ENCODE peak calls at places on chromosome 1, in eight cellular contexts. V is stimulated activated CD4-positive, alpha-beta T cell treated with anti-CD3 and anti-CD28 coated beads, TNF-alpha, amount 100 ng/mL, for 4 hours; N is NCI-H2029; P is stimulated activated effector memory CD8-positive, alpha-beta T cell treated with anti-CD3 and anti-CD28 coated beads, Interleukin-12 subunit alpha, Interleukin-12 subunit beta, amount 100 ng/mL, for 72 hours; E is T-helper 9 cell; B is lower lobe of right lung; S is DMS79 treated with DMSO at 0.1 percent for 48 hours; Y is AG08396. M is an unnamed sample.

GRCh38 chr1:28928306-28928987 is 14.1 kb downstream of the EPB41 start:
- DNase-seq in B (no peak), N (no peak), P (no peak), Y (no peak), V (no peak), E (no peak), S (peak), M (peak)

GRCh38 chr1:202189919-202190715 is 3.5 kb upstream of the LGR6 start:
- DNase-seq in S (no peak), N (no peak), E (no peak), B (no peak), V (no peak), Y (no peak), P (no peak), M (peak)

GRCh38 chr1:165235777-165236285 is 120.7 kb downstream of the LMX1A start:
- DNase-seq in P (no peak), S (peak), B (no peak), V (no peak), E (no peak), N (peak), Y (no peak), M (no peak)

GRCh38 chr1:57089221-57089620 is 123.4 kb upstream of the C8B start:
- DNase-seq in Y (no peak), V (no peak), N (no peak), S (no peak), B (no peak), E (no peak), P (no peak), M (no peak)

GRCh38 chr1:229203030-229203751 is 67.7 kb upstream of the RAB4A start:
- DNase-seq in V (no peak), S (peak), N (no peak), E (no peak), B (no peak), P (no peak), Y (peak), M (no peak)

GRCh38 chr1:165143437-165144065 is 213.0 kb downstream of the LMX1A start:
- DNase-seq in E (no peak), Y (no peak), B (no peak), N (peak), P (no peak), V (no peak), S (no peak), M (peak)

GRCh38 chr1:175877939-175878730 is 134.7 kb upstream of the TNR start:
- DNase-seq in V (no peak), P (no peak), Y (no peak), S (no peak), N (no peak), B (no peak), E (no peak), M (no peak)

GRCh38 chr1:214369364-214369763 is 88.4 kb downstream of the SMYD2 start:
- DNase-seq in Y (no peak), S (no peak), N (no peak), V (no peak), B (no peak), E (no peak), P (no peak), M (no peak)

GRCh38 chr1:67713071-67713806 is 28.2 kb downstream of the GADD45A start:
- DNase-seq in B (no peak), N (peak), E (no peak), V (no peak), Y (peak), S (peak), P (no peak), M (peak)

GRCh38 chr1:180838535-180838934 is 74.2 kb upstream of the KIAA1614 start:
- DNase-seq in P (no peak), V (no peak), S (no peak), N (no peak), Y (no peak), B (no peak), E (no peak), M (no peak)

GRCh38 chr1:228073061-228073869 is 9.2 kb upstream of the ARF1 start:
- DNase-seq in B (peak), P (no peak), N (no peak), S (no peak), V (no peak), E (no peak), Y (no peak), M (no peak)

GRCh38 chr1:157584503-157584902 is 13.4 kb downstream of the FCRL4 start:
- DNase-seq in B (no peak), S (no peak), Y (no peak), E (no peak), P (no peak), N (no peak), V (no peak), M (no peak)

M was measured in small intestine.